ENCODE peak calls at places on chromosomes 11 and 22, in six cellular contexts. G is HCT116, X is HepG2, Q is GM23248, B is hepatocyte, W is endothelial cell of umbilical vein. O is an unnamed sample.

GRCh38 chr11:95734009-95734572 is 55.5 kb downstream of the FAM76B start:
- DNase-seq in B (peak; percentile 29), G (no peak), Q (no peak), X (no peak), W (peak; percentile 56), O (no peak)

GRCh38 chr11:110948112-110948511 is 235.9 kb upstream of the ARHGAP20 start:
- DNase-seq in Q (peak; percentile 62), W (no peak), B (no peak), G (no peak), X (no peak), O (no peak)

GRCh38 chr11:66844496-66845142 is 1.4 kb downstream of the RCE1 start:
- DNase-seq in W (no peak), X (no peak), Q (no peak), G (no peak), B (no peak), O (no peak)

GRCh38 chr11:117410861-117411725 is 83.4 kb downstream of the CEP164 start:
- DNase-seq in W (no peak), Q (no peak), B (no peak), X (peak; percentile 67), G (no peak), O (no peak)

GRCh38 chr22:19981961-19982920 is 34.4 kb downstream of the ARVCF start:
- DNase-seq in B (no peak), X (no peak), G (no peak), Q (no peak), W (no peak), O (no peak)

GRCh38 chr11:2477254-2477653 is 32.4 kb downstream of the KCNQ1 start:
- DNase-seq in G (no peak), Q (no peak), B (no peak), W (no peak), X (no peak), O (no peak)

GRCh38 chr11:88384678-88385015 is 47.1 kb upstream of the CTSC start:
- DNase-seq in W (no peak), G (no peak), X (no peak), Q (peak; percentile 19), B (peak; percentile 14), O (peak; percentile 85)

GRCh38 chr22:19772422-19772672 is 11.8 kb downstream of the TBX1 start:
- DNase-seq in G (no peak), X (no peak), Q (no peak), W (no peak), B (no peak), O (no peak)

GRCh38 chr22:48099251-48099650 is 1336.8 kb downstream of the TBC1D22A start:
- DNase-seq in W (no peak), G (no peak), B (no peak), Q (no peak), X (no peak), O (no peak)

GRCh38 chr11:1928038-1928890 is 8.8 kb downstream of the TNNT3 start:
- DNase-seq in G (no peak), X (no peak), Q (no peak), B (no peak), W (no peak), O (no peak)

GRCh38 chr11:78860720-78861422 is 286.2 kb upstream of the NARS2 start:
- DNase-seq in Q (peak; percentile 43), X (no peak), W (peak; percentile 12), G (no peak), B (peak; percentile 54), O (no peak)

GRCh38 chr11:13963949-13964770 is 1.6 kb downstream of the SPON1 start:
- DNase-seq in Q (peak; percentile 42), W (no peak), G (no peak), B (peak; percentile 60), X (no peak), O (no peak)

GRCh38 chr22:24021304-24021703 is 10.2 kb downstream of the CABIN1 start:
- DNase-seq in X (no peak), G (no peak), Q (no peak), B (no peak), W (no peak), O (no peak)

GRCh38 chr22:26610983-26611382 is 6.8 kb downstream of the CRYBB1 start:
- DNase-seq in G (no peak), W (no peak), Q (peak; percentile 47), X (no peak), B (no peak), O (peak; percentile 4)

GRCh38 chr11:8335683-8336082 is 72.0 kb upstream of the LMO1 start:
- DNase-seq in Q (peak; percentile 15), B (no peak), X (no peak), G (no peak), W (no peak), O (peak; percentile 46)

GRCh38 chr11:47507016-47507631 is 45.8 kb downstream of the CELF1 start:
- DNase-seq in X (no peak), B (no peak), Q (peak; percentile 54), G (no peak), W (no peak), O (no peak)

GRCh38 chr11:8219257-8220021 is 44.2 kb downstream of the LMO1 start:
- DNase-seq in Q (peak; percentile 68), G (peak; percentile 50), B (peak; percentile 72), W (peak; percentile 47), X (peak; percentile 39), O (peak; percentile 40)

GRCh38 chr11:46106530-46107407 is 14.5 kb downstream of the PHF21A start:
- DNase-seq in W (no peak), Q (peak; percentile 44), B (no peak), G (no peak), X (no peak), O (no peak)

GRCh38 chr22:43109921-43110443 is 568 bp upstream of the BIK start:
- DNase-seq in B (no peak), X (no peak), G (no peak), Q (peak; percentile 20), W (no peak), O (no peak)

GRCh38 chr11:36578458-36578857 is 10.7 kb downstream of the RAG1 start:
- DNase-seq in Q (no peak), B (no peak), X (no peak), G (no peak), W (no peak), O (no peak)

GRCh38 chr11:46850829-46851380 is 4.8 kb upstream of the CKAP5 start:
- DNase-seq in Q (no peak), W (no peak), B (no peak), X (no peak), G (no peak), O (no peak)

GRCh38 chr11:126963603-126964353 is 36.8 kb downstream of the KIRREL3 start:
- DNase-seq in G (no peak), W (no peak), B (no peak), Q (peak; percentile 82), X (no peak), O (no peak)

GRCh38 chr11:123180166-123180565 is 14.9 kb downstream of the CLMP start:
- DNase-seq in B (no peak), Q (peak; percentile 65), W (no peak), X (no peak), G (no peak), O (peak; percentile 82)
- TF ChIP-seq EZH2 in B (no peak), Q (no peak), W (no peak), X (no peak), G (no peak), O (no peak)

DNA sequence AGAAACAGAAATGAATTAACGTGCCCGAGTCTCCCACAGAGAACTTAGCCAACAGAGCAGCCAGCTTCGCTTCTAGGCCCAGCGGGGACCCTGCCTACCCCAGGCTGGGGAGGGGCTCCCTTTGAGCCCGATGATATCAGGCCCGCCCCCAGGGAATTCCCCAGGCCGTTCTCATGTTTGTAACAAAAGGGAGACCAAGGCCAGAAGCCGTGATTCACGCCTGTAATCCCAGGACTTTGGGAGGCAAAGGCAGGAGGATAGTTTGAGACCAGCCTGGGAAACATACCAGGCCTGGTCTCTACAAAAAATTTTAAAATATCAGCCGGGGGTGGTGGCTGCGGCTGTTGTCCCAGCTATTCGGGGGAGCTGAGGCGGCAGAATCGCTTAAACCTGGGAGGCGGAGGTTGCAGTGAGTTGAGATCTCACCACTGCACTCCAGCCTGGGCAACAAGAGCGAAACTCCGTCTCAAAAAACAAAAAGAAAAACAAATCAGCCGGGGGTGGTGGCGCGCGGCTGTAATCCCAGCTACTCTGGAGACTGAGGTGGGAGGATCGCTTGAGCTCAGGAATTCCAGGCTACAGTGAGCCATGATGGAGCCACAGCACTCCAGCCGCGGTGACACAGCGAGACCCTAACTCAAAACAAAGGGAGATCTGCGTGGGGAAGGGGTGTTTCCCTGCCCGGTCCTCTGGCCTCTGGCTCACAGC is 1.7 kb downstream of the DRD4 start:
- DNase-seq in Q (peak; percentile 39), W (no peak), B (peak; percentile 38), G (no peak), X (no peak), O (no peak)
- TF ChIP-seq EZH2 in Q (peak; percentile 29), W (no peak), B (peak; percentile 37), G (no peak), X (no peak), O (no peak)

GRCh38 chr22:37428649-37429586 is 1.6 kb upstream of the ELFN2 start:
- DNase-seq in B (peak; percentile 83), W (peak; percentile 56), Q (peak; percentile 64), X (peak; percentile 35), G (peak; percentile 37), O (no peak)

GRCh38 chr22:37425800-37426531 is 1.3 kb downstream of the ELFN2 start:
- DNase-seq in G (no peak), W (peak; percentile 7), B (peak; percentile 60), Q (no peak), X (no peak), O (no peak)

GRCh38 chr22:37427711-37428635 is 694 bp upstream of the ELFN2 start:
- DNase-seq in X (no peak), W (no peak), G (no peak), B (no peak), Q (peak; percentile 23), O (no peak)

GRCh38 chr22:37426532-37427127 is 649 bp downstream of the ELFN2 start:
- DNase-seq in Q (no peak), W (no peak), X (no peak), B (no peak), G (no peak), O (no peak)

GRCh38 chr22:37427128-37427710 is at the start of gene ELFN2:
- DNase-seq in B (peak; percentile 51), Q (peak; percentile 50), W (peak; percentile 20), X (no peak), G (no peak), O (no peak)
- TF ChIP-seq EZH2 in B (peak; percentile 78), Q (no peak), W (no peak), X (no peak), G (no peak), O (no peak)

DNA sequence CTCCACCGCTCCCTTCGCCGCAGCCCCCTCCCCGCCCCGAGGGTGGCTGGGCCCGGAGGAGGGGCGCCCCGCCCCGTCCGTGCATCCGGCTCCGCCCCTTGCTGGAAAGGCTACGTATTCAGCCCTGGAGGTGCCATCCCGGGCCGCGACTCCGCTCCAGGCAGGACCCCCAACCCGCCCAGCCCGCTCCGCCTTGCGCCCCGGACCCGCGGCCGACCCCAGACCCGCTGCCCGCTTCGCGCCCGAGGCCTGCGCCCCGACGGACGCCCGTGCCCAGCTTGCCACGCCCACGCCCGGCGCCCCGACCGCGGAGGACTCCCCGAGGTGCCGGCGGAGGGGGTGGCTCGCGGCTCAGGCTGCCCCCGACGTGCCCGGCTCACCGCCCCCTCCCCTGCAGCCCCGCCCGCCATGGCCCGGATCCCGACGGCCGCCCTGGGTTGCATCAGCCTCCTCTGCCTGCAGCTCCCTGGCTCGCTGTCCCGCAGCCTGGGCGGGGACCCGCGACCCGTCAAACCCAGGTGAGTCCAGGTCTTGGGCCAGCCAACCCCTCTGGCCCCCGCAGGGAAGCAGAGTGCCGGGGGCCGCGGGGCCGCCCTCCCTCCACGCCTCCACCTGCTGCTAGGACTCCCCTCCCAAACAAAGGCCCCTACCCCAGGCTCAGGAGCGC is at the start of gene ADM2:
- DNase-seq in W (no peak), B (peak; percentile 73), G (no peak), X (peak; percentile 24), Q (peak; percentile 59), O (peak; percentile 47)
- TF ChIP-seq EZH2 in W (no peak), B (peak; percentile 17), G (no peak), X (no peak), Q (no peak), O (no peak)

O was measured in PC-9.